ENCODE peak calls at places on chromosome 18, in seven cellular contexts. One of them, this sample, is unnamed.

GRCh38 chr18:6355789-6356589 is 58.7 kb downstream of the L3MBTL4 start:
- DNase-seq in transverse colon: no peak
- DNase-seq in testis: no peak
- DNase-seq in body of pancreas: no peak
- DNase-seq in tibial nerve: no peak
- DNase-seq in adrenal gland: peak; percentile 63
- DNase-seq in ovary: no peak
- DNase-seq in this sample: no peak

GRCh38 chr18:45670281-45670962 is 53.6 kb upstream of the SLC14A1 start:
- DNase-seq in transverse colon: no peak
- DNase-seq in testis: peak; percentile 69
- DNase-seq in body of pancreas: no peak
- DNase-seq in tibial nerve: peak; percentile 38
- DNase-seq in adrenal gland: peak; percentile 80
- DNase-seq in ovary: peak; percentile 35
- DNase-seq in this sample: no peak

GRCh38 chr18:58541137-58541788 is 87.6 kb downstream of the ALPK2 start:
- DNase-seq in transverse colon: no peak
- DNase-seq in testis: no peak
- DNase-seq in body of pancreas: no peak
- DNase-seq in tibial nerve: no peak
- DNase-seq in adrenal gland: no peak
- DNase-seq in ovary: no peak
- DNase-seq in this sample: no peak

GRCh38 chr18:54192900-54193299 is 31.6 kb downstream of the MBD2 start:
- DNase-seq in transverse colon: no peak
- DNase-seq in testis: no peak
- DNase-seq in body of pancreas: no peak
- DNase-seq in tibial nerve: no peak
- DNase-seq in adrenal gland: no peak
- DNase-seq in ovary: no peak
- DNase-seq in this sample: no peak

GRCh38 chr18:55326134-55326533 is 261.9 kb downstream of the TCF4 start:
- DNase-seq in transverse colon: no peak
- DNase-seq in testis: no peak
- DNase-seq in body of pancreas: no peak
- DNase-seq in tibial nerve: no peak
- DNase-seq in adrenal gland: no peak
- DNase-seq in ovary: no peak
- DNase-seq in this sample: no peak

GRCh38 chr18:9426753-9427152 is 48.6 kb upstream of the RALBP1 start:
- DNase-seq in transverse colon: no peak
- DNase-seq in testis: no peak
- DNase-seq in body of pancreas: no peak
- DNase-seq in tibial nerve: no peak
- DNase-seq in adrenal gland: no peak
- DNase-seq in ovary: no peak
- DNase-seq in this sample: no peak

GRCh38 chr18:52903858-52904257 is 563.9 kb downstream of the DCC start:
- DNase-seq in transverse colon: peak; percentile 69
- DNase-seq in testis: peak; percentile 78
- DNase-seq in body of pancreas: peak; percentile 74
- DNase-seq in tibial nerve: peak; percentile 13
- DNase-seq in adrenal gland: peak; percentile 35
- DNase-seq in ovary: no peak
- DNase-seq in this sample: no peak

GRCh38 chr18:12904012-12904516 is 20.0 kb upstream of the PTPN2 start:
- DNase-seq in transverse colon: no peak
- DNase-seq in testis: no peak
- DNase-seq in body of pancreas: no peak
- DNase-seq in tibial nerve: no peak
- DNase-seq in adrenal gland: peak; percentile 31
- DNase-seq in ovary: peak; percentile 72
- DNase-seq in this sample: no peak

GRCh38 chr18:57218281-57218680 is 71.4 kb downstream of the BOD1L2 start:
- DNase-seq in transverse colon: no peak
- DNase-seq in testis: no peak
- DNase-seq in body of pancreas: no peak
- DNase-seq in tibial nerve: no peak
- DNase-seq in adrenal gland: no peak
- DNase-seq in ovary: no peak
- DNase-seq in this sample: no peak

GRCh38 chr18:61606068-61606660 is 272.9 kb downstream of the CDH20 start:
- DNase-seq in transverse colon: no peak
- DNase-seq in testis: peak; percentile 65
- DNase-seq in body of pancreas: peak; percentile 13
- DNase-seq in tibial nerve: peak; percentile 6
- DNase-seq in adrenal gland: peak; percentile 14
- DNase-seq in ovary: peak; percentile 26
- DNase-seq in this sample: no peak

GRCh38 chr18:35415511-35416427 is 38.6 kb upstream of the ZNF396 start:
- DNase-seq in transverse colon: no peak
- DNase-seq in testis: no peak
- DNase-seq in body of pancreas: no peak
- DNase-seq in tibial nerve: no peak
- DNase-seq in adrenal gland: no peak
- DNase-seq in ovary: no peak
- DNase-seq in this sample: no peak

GRCh38 chr18:58076052-58076451 is 32.0 kb downstream of the NEDD4L start:
- DNase-seq in transverse colon: no peak
- DNase-seq in testis: no peak
- DNase-seq in body of pancreas: no peak
- DNase-seq in tibial nerve: no peak
- DNase-seq in adrenal gland: no peak
- DNase-seq in ovary: no peak
- DNase-seq in this sample: no peak

GRCh38 chr18:22933206-22933957 is at the start of gene RBBP8:
- DNase-seq in transverse colon: peak; percentile 88
- DNase-seq in testis: peak; percentile 92
- DNase-seq in body of pancreas: peak; percentile 86
- DNase-seq in tibial nerve: peak; percentile 72
- DNase-seq in adrenal gland: peak; percentile 82
- DNase-seq in ovary: peak; percentile 84
- DNase-seq in this sample: peak; percentile 16
- TF ChIP-seq POLR2A in transverse colon: peak; percentile 79
- TF ChIP-seq POLR2A in testis: peak; percentile 45
- TF ChIP-seq POLR2A in body of pancreas: peak; percentile 83
- TF ChIP-seq POLR2A in tibial nerve: peak; percentile 66
- TF ChIP-seq POLR2A in adrenal gland: peak; percentile 54
- TF ChIP-seq POLR2A in ovary: peak; percentile 70
- TF ChIP-seq POLR2A in this sample: no peak

GRCh38 chr18:7677424-7677823 is 110.3 kb downstream of the PTPRM start:
- DNase-seq in transverse colon: no peak
- DNase-seq in testis: no peak
- DNase-seq in body of pancreas: no peak
- DNase-seq in tibial nerve: no peak
- DNase-seq in adrenal gland: no peak
- DNase-seq in ovary: no peak
- DNase-seq in this sample: no peak

GRCh38 chr18:7678801-7679200 is 111.7 kb downstream of the PTPRM start:
- DNase-seq in transverse colon: no peak
- DNase-seq in testis: no peak
- DNase-seq in body of pancreas: no peak
- DNase-seq in tibial nerve: no peak
- DNase-seq in adrenal gland: no peak
- DNase-seq in ovary: no peak
- DNase-seq in this sample: no peak

GRCh38 chr18:7677001-7677400 is 109.9 kb downstream of the PTPRM start:
- DNase-seq in transverse colon: no peak
- DNase-seq in testis: no peak
- DNase-seq in body of pancreas: no peak
- DNase-seq in tibial nerve: no peak
- DNase-seq in adrenal gland: no peak
- DNase-seq in ovary: no peak
- DNase-seq in this sample: no peak

GRCh38 chr18:7681261-7681660 is 114.1 kb downstream of the PTPRM start:
- DNase-seq in transverse colon: no peak
- DNase-seq in testis: no peak
- DNase-seq in body of pancreas: no peak
- DNase-seq in tibial nerve: no peak
- DNase-seq in adrenal gland: no peak
- DNase-seq in ovary: no peak
- DNase-seq in this sample: no peak

GRCh38 chr18:7676253-7676873 is 109.2 kb downstream of the PTPRM start:
- DNase-seq in transverse colon: no peak
- DNase-seq in testis: no peak
- DNase-seq in body of pancreas: peak; percentile 8
- DNase-seq in tibial nerve: no peak
- DNase-seq in adrenal gland: no peak
- DNase-seq in ovary: no peak
- DNase-seq in this sample: no peak
- TF ChIP-seq CTCF in transverse colon: no peak
- TF ChIP-seq CTCF in testis: no peak
- TF ChIP-seq CTCF in body of pancreas: no peak
- TF ChIP-seq CTCF in tibial nerve: no peak
- TF ChIP-seq CTCF in adrenal gland: no peak
- TF ChIP-seq CTCF in ovary: no peak
- TF ChIP-seq CTCF in this sample: no peak

DNA sequence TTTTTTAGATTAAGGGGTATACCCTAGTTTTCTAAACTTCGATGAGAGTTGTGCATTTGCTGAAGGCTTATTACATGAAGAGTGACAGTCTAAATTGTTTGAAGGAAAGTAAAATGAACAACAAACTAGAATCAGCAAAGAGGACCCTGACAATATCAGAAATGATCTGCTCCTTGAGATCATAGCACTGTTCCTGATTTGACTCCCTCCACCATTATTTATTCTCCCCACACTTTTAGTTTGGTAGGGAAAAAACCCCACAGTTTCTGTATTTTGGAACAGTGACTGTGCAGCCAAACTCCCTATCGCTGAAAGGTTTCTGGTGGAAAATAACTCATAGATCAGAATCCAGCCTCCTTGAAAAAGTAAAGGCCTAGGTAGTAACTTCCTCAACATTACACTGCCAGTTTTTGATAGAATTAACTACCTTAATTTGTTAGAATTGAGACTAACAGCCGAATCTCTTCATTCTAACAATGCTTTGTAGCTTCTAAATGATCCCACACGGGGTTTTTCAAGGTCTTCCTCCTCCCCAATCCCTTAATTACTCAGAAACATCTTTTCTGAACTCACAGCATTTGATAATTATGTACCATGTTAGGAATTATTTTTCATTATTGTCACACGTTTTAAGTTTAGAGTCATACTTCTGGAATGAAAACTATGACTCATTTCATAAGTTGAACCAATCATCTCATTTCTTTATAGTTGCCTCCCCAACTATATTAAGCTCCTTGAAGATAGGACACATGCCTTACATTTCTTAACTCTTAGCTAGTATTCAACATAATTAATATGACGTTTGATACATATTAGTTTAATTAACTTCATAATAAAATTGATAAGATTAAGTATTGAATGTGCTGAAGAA is 2.9 kb downstream of the MYL12A start:
- DNase-seq in transverse colon: no peak
- DNase-seq in testis: no peak
- DNase-seq in body of pancreas: no peak
- DNase-seq in tibial nerve: no peak
- DNase-seq in adrenal gland: no peak
- DNase-seq in ovary: no peak
- DNase-seq in this sample: no peak
- TF ChIP-seq POLR2A in transverse colon: no peak
- TF ChIP-seq POLR2A in testis: no peak
- TF ChIP-seq POLR2A in body of pancreas: no peak
- TF ChIP-seq POLR2A in tibial nerve: no peak
- TF ChIP-seq POLR2A in adrenal gland: no peak
- TF ChIP-seq POLR2A in ovary: no peak
- TF ChIP-seq POLR2A in this sample: no peak

GRCh38 chr18:59898609-59899297 is 1.0 kb upstream of the PMAIP1 start:
- DNase-seq in transverse colon: no peak
- DNase-seq in testis: no peak
- DNase-seq in body of pancreas: no peak
- DNase-seq in tibial nerve: no peak
- DNase-seq in adrenal gland: no peak
- DNase-seq in ovary: no peak
- DNase-seq in this sample: no peak

GRCh38 chr18:59898093-59898492 is 1.7 kb upstream of the PMAIP1 start:
- DNase-seq in transverse colon: no peak
- DNase-seq in testis: no peak
- DNase-seq in body of pancreas: no peak
- DNase-seq in tibial nerve: no peak
- DNase-seq in adrenal gland: no peak
- DNase-seq in ovary: no peak
- DNase-seq in this sample: no peak

GRCh38 chr18:59902180-59902992 is 2.6 kb downstream of the PMAIP1 start:
- DNase-seq in transverse colon: no peak
- DNase-seq in testis: no peak
- DNase-seq in body of pancreas: no peak
- DNase-seq in tibial nerve: no peak
- DNase-seq in adrenal gland: no peak
- DNase-seq in ovary: no peak
- DNase-seq in this sample: no peak

GRCh38 chr18:59899298-59900221 is at the start of gene PMAIP1:
- DNase-seq in transverse colon: peak; percentile 92
- DNase-seq in testis: peak; percentile 86
- DNase-seq in body of pancreas: peak; percentile 89
- DNase-seq in tibial nerve: peak; percentile 69
- DNase-seq in adrenal gland: peak; percentile 79
- DNase-seq in ovary: peak; percentile 74
- DNase-seq in this sample: peak; percentile 18

GRCh38 chr18:59900222-59901128 is 679 bp downstream of the PMAIP1 start:
- DNase-seq in transverse colon: peak; percentile 64
- DNase-seq in testis: peak; percentile 27
- DNase-seq in body of pancreas: peak; percentile 49
- DNase-seq in tibial nerve: no peak
- DNase-seq in adrenal gland: no peak
- DNase-seq in ovary: no peak
- DNase-seq in this sample: no peak
- TF ChIP-seq CTCF in transverse colon: no peak
- TF ChIP-seq CTCF in testis: no peak
- TF ChIP-seq CTCF in body of pancreas: no peak
- TF ChIP-seq CTCF in tibial nerve: no peak
- TF ChIP-seq CTCF in adrenal gland: no peak
- TF ChIP-seq CTCF in ovary: no peak
- TF ChIP-seq CTCF in this sample: no peak

GRCh38 chr18:23842305-23842704 is 153.1 kb downstream of the LAMA3 start:
- DNase-seq in transverse colon: no peak
- DNase-seq in testis: no peak
- DNase-seq in body of pancreas: no peak
- DNase-seq in tibial nerve: no peak
- DNase-seq in adrenal gland: no peak
- DNase-seq in ovary: no peak
- DNase-seq in this sample: no peak
- TF ChIP-seq POLR2A in transverse colon: no peak
- TF ChIP-seq POLR2A in testis: no peak
- TF ChIP-seq POLR2A in body of pancreas: no peak
- TF ChIP-seq POLR2A in tibial nerve: no peak
- TF ChIP-seq POLR2A in adrenal gland: no peak
- TF ChIP-seq POLR2A in ovary: no peak
- TF ChIP-seq POLR2A in this sample: no peak

GRCh38 chr18:36947820-36948348 is 119.0 kb downstream of the KIAA1328 start:
- DNase-seq in transverse colon: no peak
- DNase-seq in testis: no peak
- DNase-seq in body of pancreas: no peak
- DNase-seq in tibial nerve: no peak
- DNase-seq in adrenal gland: no peak
- DNase-seq in ovary: no peak
- DNase-seq in this sample: no peak

DNA sequence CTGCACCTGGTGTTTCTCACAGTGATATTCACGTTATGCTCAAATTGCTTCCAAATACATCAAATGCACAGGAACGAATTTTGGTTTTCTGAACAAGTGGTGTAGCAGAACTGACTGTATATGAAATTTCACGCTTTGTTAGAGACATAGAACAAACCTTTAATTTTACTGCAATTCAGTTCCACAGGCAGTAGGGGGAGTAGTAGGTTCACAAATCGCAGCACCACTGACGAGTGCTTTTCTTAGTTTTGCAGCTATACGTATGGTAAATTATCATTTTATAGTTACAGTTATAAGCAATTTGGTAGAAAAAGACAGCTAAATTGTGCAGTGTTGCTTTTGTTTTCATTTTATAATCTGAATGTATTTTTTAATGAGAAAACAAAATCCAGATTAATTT is 113.3 kb downstream of the KIAA1328 start:
- DNase-seq in transverse colon: no peak
- DNase-seq in testis: no peak
- DNase-seq in body of pancreas: no peak
- DNase-seq in tibial nerve: no peak
- DNase-seq in adrenal gland: no peak
- DNase-seq in ovary: no peak
- DNase-seq in this sample: no peak
- TF ChIP-seq CTCF in transverse colon: peak; percentile 55
- TF ChIP-seq CTCF in testis: peak; percentile 37
- TF ChIP-seq CTCF in body of pancreas: peak; percentile 30
- TF ChIP-seq CTCF in tibial nerve: no peak
- TF ChIP-seq CTCF in adrenal gland: peak; percentile 10
- TF ChIP-seq CTCF in ovary: no peak
- TF ChIP-seq CTCF in this sample: peak; percentile 21

This sample was measured in esophagus squamous epithelium.